ENCODE peak calls at places on chromosomes 1 and 21, in eight cellular contexts. O is AG04450, L is tibial nerve, M is AG04449, S is hepatocyte, F is left ventricle myocardium inferior, B is choroid plexus epithelial cell, Z is BJ. P is an unnamed sample.

GRCh38 chr1:247300491-247301175 is 31.0 kb downstream of the ZNF496 start:
- DNase-seq in F (no peak), B (no peak), M (no peak), O (no peak), L (no peak), S (no peak), Z (no peak), P (no peak)

GRCh38 chr21:26811031-26811430 is 34.2 kb downstream of the ADAMTS1 start:
- DNase-seq in B (peak), F (no peak), Z (no peak), S (no peak), L (no peak), M (no peak), O (no peak), P (no peak)

GRCh38 chr1:226629210-226629895 is 80.8 kb downstream of the STUM start:
- DNase-seq in B (no peak), O (no peak), F (no peak), Z (no peak), M (no peak), S (no peak), L (no peak), P (no peak)

GRCh38 chr1:30847358-30847972 is 61.1 kb downstream of the SDC3 start:
- DNase-seq in B (peak), M (no peak), O (peak), Z (no peak), F (peak), L (peak), S (peak), P (no peak)

GRCh38 chr1:203636306-203636705 is 9.7 kb downstream of the ATP2B4 start:
- DNase-seq in L (no peak), S (no peak), F (no peak), B (no peak), Z (no peak), O (no peak), M (no peak), P (no peak)

GRCh38 chr1:117130526-117130925 is 9.0 kb upstream of the TRIM45 start:
- DNase-seq in O (no peak), B (no peak), S (no peak), L (no peak), Z (no peak), F (no peak), M (no peak), P (no peak)

GRCh38 chr1:15525043-15525958 is 1.3 kb upstream of the CASP9 start:
- DNase-seq in M (peak), O (no peak), F (peak), B (no peak), S (peak), Z (no peak), L (peak), P (peak)

GRCh38 chr1:109399326-109399957 is 1.7 kb upstream of the SORT1 start:
- DNase-seq in Z (no peak), F (no peak), B (peak), S (peak), L (peak), M (no peak), O (peak), P (no peak)

GRCh38 chr1:156383023-156383422 is 14.0 kb downstream of the RHBG start:
- DNase-seq in Z (no peak), O (no peak), B (peak), F (peak), M (no peak), L (peak), S (peak), P (no peak)

GRCh38 chr1:41342774-41343355 is 18.4 kb upstream of the FOXO6 start:
- DNase-seq in Z (no peak), O (no peak), M (no peak), S (no peak), F (no peak), B (no peak), L (no peak), P (no peak)

GRCh38 chr1:18008116-18008515 is 99.5 kb upstream of the IGSF21 start:
- DNase-seq in S (no peak), Z (no peak), F (no peak), M (no peak), B (no peak), O (no peak), L (no peak), P (no peak)

GRCh38 chr1:21217812-21218596 is 41.3 kb upstream of the EIF4G3 start:
- DNase-seq in S (peak), O (no peak), L (peak), B (peak), M (no peak), Z (no peak), F (no peak), P (no peak)

GRCh38 chr21:41080485-41080884 is 87.5 kb upstream of the BACE2 start:
- DNase-seq in M (no peak), B (no peak), O (no peak), Z (no peak), F (no peak), L (no peak), S (no peak), P (no peak)

GRCh38 chr1:31372961-31373896 is at the start of gene FABP3:
- DNase-seq in Z (no peak), M (no peak), L (peak), B (peak), S (peak), F (peak), O (no peak), P (no peak)

GRCh38 chr1:85289207-85289847 is 12.9 kb upstream of the BCL10 start:
- DNase-seq in Z (peak), F (no peak), O (peak), B (peak), S (peak), M (no peak), L (no peak), P (peak)

GRCh38 chr1:32828341-32828740 is 10.9 kb downstream of the S100PBP start:
- DNase-seq in B (peak), F (no peak), L (no peak), M (no peak), O (no peak), Z (no peak), S (peak), P (no peak)

GRCh38 chr1:10633416-10633815 is 158.7 kb downstream of the PEX14 start:
- DNase-seq in Z (no peak), O (no peak), M (no peak), L (no peak), F (no peak), S (no peak), B (no peak), P (no peak)

GRCh38 chr21:38171723-38172344 is 85.0 kb upstream of the KCNJ15 start:
- DNase-seq in B (peak), S (peak), F (no peak), M (no peak), Z (no peak), O (peak), L (no peak), P (no peak)

GRCh38 chr1:224433041-224433670 is 1.4 kb downstream of the WDR26 start:
- DNase-seq in M (no peak), B (peak), Z (no peak), S (peak), L (peak), F (no peak), O (no peak), P (no peak)

GRCh38 chr21:18340387-18340942 is 63.1 kb downstream of the TMPRSS15 start:
- DNase-seq in B (peak), L (no peak), Z (no peak), S (no peak), M (no peak), O (no peak), F (no peak), P (no peak)

GRCh38 chr1:89633745-89634625 is 1.1 kb downstream of the LRRC8C start:
- DNase-seq in L (no peak), O (no peak), F (no peak), S (peak), B (peak), Z (no peak), M (no peak), P (no peak)

GRCh38 chr1:28122183-28122582 is 33.8 kb upstream of the EYA3 start:
- DNase-seq in O (no peak), Z (no peak), S (no peak), L (no peak), M (no peak), F (no peak), B (peak), P (no peak)

GRCh38 chr1:202565890-202566289 is 144.4 kb downstream of the SYT2 start:
- DNase-seq in Z (no peak), B (no peak), M (no peak), O (no peak), F (no peak), S (no peak), L (no peak), P (no peak)
- TF ChIP-seq CTCF in Z (no peak), B (no peak), M (no peak), O (peak), F (no peak), S (no peak), L (no peak), P (no peak)

GRCh38 chr1:182589520-182589919 is 464 bp upstream of the RNASEL start:
- DNase-seq in M (no peak), B (no peak), Z (no peak), F (no peak), S (no peak), O (no peak), L (no peak), P (no peak)
- H3K4me3 ChIP-seq in M (no peak), B (no peak), Z (no peak), F (peak), S (no peak), O (peak), L (peak), P (no peak)

GRCh38 chr1:210437781-210438180 is 109.1 kb downstream of the HHAT start:
- DNase-seq in Z (no peak), M (peak), O (no peak), F (no peak), S (no peak), L (no peak), B (no peak), P (no peak)
- TF ChIP-seq CTCF in Z (no peak), M (no peak), O (no peak), F (no peak), S (no peak), L (no peak), B (no peak), P (no peak)

GRCh38 chr1:1353389-1354151 is 4.4 kb upstream of the DVL1 start:
- DNase-seq in M (no peak), B (no peak), S (no peak), Z (no peak), L (no peak), O (no peak), F (no peak), P (no peak)
- H3K4me3 ChIP-seq in M (peak), B (no peak), S (no peak), Z (no peak), L (peak), O (no peak), F (peak), P (no peak)

GRCh38 chr1:92623187-92623778 is 136.6 kb upstream of the GFI1 start:
- DNase-seq in O (no peak), B (peak), Z (no peak), F (no peak), S (no peak), L (no peak), M (no peak), P (no peak)
- TF ChIP-seq CTCF in O (peak), B (peak), Z (peak), F (peak), S (peak), L (peak), M (peak), P (peak)

P was measured in AG09309.